ENCODE peak calls at places on chromosomes 11 and 22, in seven cellular contexts. U is H1, B is GM12892, W is K562, Q is HepG2, T is SK-N-SH, P is GM12878. N is an unnamed sample.

GRCh38 chr11:85771568-85771967 is 39.4 kb downstream of the SYTL2 start:
- DNase-seq in U (no peak), B (no peak), W (no peak), Q (no peak), T (no peak), P (no peak), N (no peak)

GRCh38 chr11:1774886-1775285 is 11.2 kb upstream of the CTSD start:
- DNase-seq in U (no peak), B (no peak), W (no peak), Q (no peak), T (no peak), P (no peak), N (no peak)

GRCh38 chr22:40224702-40225101 is 47.0 kb downstream of the TNRC6B start:
- DNase-seq in U (no peak), B (no peak), W (no peak), Q (no peak), T (no peak), P (no peak), N (no peak)

GRCh38 chr11:84721561-84721961 is 905.6 kb downstream of the DLG2 start:
- DNase-seq in U (no peak), B (no peak), W (no peak), Q (no peak), T (no peak), P (no peak), N (no peak)

GRCh38 chr22:50027639-50028537 is 15.3 kb upstream of the IL17REL start:
- DNase-seq in U (no peak), B (peak), W (no peak), Q (no peak), T (peak), P (no peak), N (no peak)

GRCh38 chr22:41845380-41846267 is 12.7 kb downstream of the SREBF2 start:
- DNase-seq in U (no peak), B (no peak), W (peak), Q (no peak), T (no peak), P (no peak), N (no peak)

GRCh38 chr11:113121746-113122145 is 160.5 kb downstream of the NCAM1 start:
- DNase-seq in U (no peak), B (no peak), W (no peak), Q (no peak), T (no peak), P (no peak), N (no peak)

GRCh38 chr11:130703489-130704190 is 212.6 kb downstream of the SNX19 start:
- DNase-seq in U (no peak), B (no peak), W (no peak), Q (no peak), T (no peak), P (no peak), N (no peak)

GRCh38 chr11:73273246-73273890 is 1.2 kb downstream of the P2RY6 start:
- DNase-seq in U (no peak), B (no peak), W (no peak), Q (no peak), T (peak), P (no peak), N (no peak)

GRCh38 chr11:111694851-111695250 is 71.3 kb downstream of the PPP2R1B start:
- DNase-seq in U (no peak), B (no peak), W (peak), Q (no peak), T (no peak), P (no peak), N (no peak)

GRCh38 chr22:40046126-40046525 is 51.4 kb downstream of the FAM83F start:
- DNase-seq in U (no peak), B (no peak), W (no peak), Q (no peak), T (no peak), P (no peak), N (no peak)

GRCh38 chr11:109869536-109869935 is 223.7 kb upstream of the ZC3H12C start:
- DNase-seq in U (no peak), B (no peak), W (no peak), Q (no peak), T (no peak), P (no peak), N (no peak)

GRCh38 chr11:77560605-77561004 is 29.1 kb upstream of the AQP11 start:
- DNase-seq in U (no peak), B (no peak), W (no peak), Q (peak), T (no peak), P (no peak), N (no peak)

GRCh38 chr22:40567106-40567505 is 69.4 kb downstream of the MRTFA start:
- DNase-seq in U (no peak), B (no peak), W (no peak), Q (no peak), T (no peak), P (no peak), N (no peak)

GRCh38 chr11:75244052-75244814 is 3.7 kb downstream of the TPBGL start:
- DNase-seq in U (no peak), B (no peak), W (no peak), Q (no peak), T (peak), P (no peak), N (no peak)

GRCh38 chr11:110429614-110430266 is at the start of gene FDX1:
- DNase-seq in U (peak), B (peak), W (peak), Q (peak), T (peak), P (peak), N (peak)

GRCh38 chr11:112961146-112961668 is at the start of gene NCAM1:
- DNase-seq in U (peak), B (no peak), W (peak), Q (peak), T (peak), P (no peak), N (peak)

GRCh38 chr11:68212421-68213134 is 518 bp downstream of the KMT5B start:
- DNase-seq in U (peak), B (peak), W (peak), Q (peak), T (peak), P (no peak), N (peak)

GRCh38 chr11:69352715-69353325 is 58.9 kb downstream of the MYEOV start:
- DNase-seq in U (peak), B (no peak), W (no peak), Q (no peak), T (no peak), P (no peak), N (no peak)

GRCh38 chr22:37745548-37746365 is 48.9 kb downstream of the TRIOBP start:
- DNase-seq in U (peak), B (peak), W (peak), Q (peak), T (peak), P (peak), N (peak)

GRCh38 chr11:93718057-93718563 is 23.2 kb downstream of the TAF1D start:
- DNase-seq in U (no peak), B (peak), W (peak), Q (no peak), T (no peak), P (peak), N (peak)

GRCh38 chr11:73652046-73652730 is 5.8 kb downstream of the PLEKHB1 start:
- DNase-seq in U (peak), B (no peak), W (no peak), Q (peak), T (no peak), P (no peak), N (no peak)

DNA sequence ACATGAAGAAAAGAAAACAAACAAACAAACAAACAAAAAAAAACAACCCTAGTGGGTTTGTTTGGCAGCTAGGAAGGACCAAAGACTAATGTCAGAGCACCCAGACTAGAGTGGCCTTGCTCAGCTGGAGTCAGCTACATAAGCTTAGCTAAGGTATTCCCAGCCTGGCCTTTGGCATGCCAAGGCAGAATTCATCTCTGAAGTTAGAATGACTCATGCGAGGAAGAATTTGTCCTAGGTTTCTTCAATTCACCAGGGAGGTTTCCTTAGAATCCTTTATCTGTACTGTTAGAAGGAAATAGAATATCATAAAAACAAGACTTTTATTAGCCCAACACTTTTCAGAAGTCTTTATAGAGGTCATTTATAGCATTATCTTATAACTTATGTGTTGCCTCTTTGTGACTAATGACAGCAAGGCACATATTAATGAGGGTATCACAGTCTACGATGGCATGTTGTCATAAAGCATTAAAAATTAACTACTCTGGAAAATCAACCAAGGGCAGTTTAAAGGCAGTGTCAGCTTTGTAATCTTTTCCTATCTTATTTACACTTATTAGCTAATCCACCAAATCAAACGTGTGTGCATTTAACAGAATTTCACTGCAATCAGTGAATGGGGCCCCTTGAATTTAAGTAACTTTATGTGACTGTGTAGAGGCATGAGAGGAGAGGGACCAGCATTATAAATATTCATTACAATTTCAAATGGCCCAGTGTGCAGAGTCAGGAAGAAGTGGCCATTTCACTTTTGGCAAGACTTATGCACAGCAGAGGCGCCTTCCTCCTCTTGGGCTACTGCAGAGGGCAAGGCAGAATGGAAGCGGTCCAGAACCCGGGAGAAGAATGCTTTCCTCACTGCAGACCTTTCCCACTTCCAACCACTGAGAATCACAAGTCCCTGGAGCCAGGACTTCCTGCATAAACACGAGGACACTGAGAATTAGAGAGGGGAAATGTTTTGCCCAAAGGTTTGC is 36.3 kb downstream of the SLC5A1 start:
- DNase-seq in U (no peak), B (no peak), W (no peak), Q (no peak), T (no peak), P (no peak), N (no peak)
- TF ChIP-seq TAF1 in U (no peak), B (no peak), W (no peak), Q (no peak), T (no peak), P (no peak), N (no peak)

DNA sequence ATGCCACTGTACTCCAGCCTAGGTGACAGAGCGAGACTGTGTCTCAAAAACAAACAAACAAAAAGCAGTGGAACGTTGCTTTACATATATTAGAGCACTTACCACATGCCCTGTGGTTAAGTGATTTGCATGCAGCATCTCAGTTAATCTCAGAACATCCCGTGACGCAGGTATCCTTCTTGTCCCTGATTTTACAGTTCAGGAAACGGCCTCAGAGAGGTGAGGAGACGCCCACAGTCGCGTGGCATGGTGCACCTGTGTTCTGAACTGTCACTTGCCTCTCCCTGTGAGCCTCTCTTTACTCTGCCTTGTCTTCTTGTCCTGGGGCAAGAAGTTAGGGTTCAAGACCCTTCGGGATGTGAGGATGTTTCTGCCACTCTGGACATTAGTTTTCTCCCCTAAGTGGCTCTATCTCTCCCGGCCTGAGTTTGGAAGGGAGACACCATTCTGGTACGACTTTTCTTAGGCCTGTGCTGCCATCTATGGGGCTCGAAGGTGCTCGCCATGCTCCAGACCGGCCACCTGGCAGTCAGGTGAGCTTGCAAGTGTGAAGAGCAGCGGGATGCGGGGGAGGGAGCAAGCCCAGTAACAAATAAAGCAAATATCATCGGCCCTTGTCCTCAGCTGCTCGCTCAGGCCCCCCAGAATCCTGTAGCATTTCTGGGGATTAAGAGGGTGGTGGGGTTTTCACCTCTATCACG is 25.6 kb downstream of the YWHAH start:
- DNase-seq in U (peak), B (peak), W (peak), Q (peak), T (peak), P (no peak), N (peak)
- TF ChIP-seq TAF1 in U (no peak), B (no peak), W (no peak), Q (no peak), T (no peak), P (no peak), N (no peak)

GRCh38 chr22:45159652-45160462 is 3.9 kb upstream of the NUP50 start:
- DNase-seq in U (no peak), B (no peak), W (no peak), Q (peak), T (no peak), P (no peak), N (no peak)

GRCh38 chr22:45163417-45164216 is at the start of gene NUP50:
- DNase-seq in U (peak), B (peak), W (peak), Q (peak), T (peak), P (peak), N (peak)

GRCh38 chr22:45164217-45165123 is 745 bp downstream of the NUP50 start:
- DNase-seq in U (peak), B (peak), W (peak), Q (no peak), T (peak), P (no peak), N (peak)

GRCh38 chr22:45162531-45162930 is 1.2 kb upstream of the NUP50 start:
- DNase-seq in U (no peak), B (no peak), W (no peak), Q (no peak), T (no peak), P (no peak), N (no peak)

DNA sequence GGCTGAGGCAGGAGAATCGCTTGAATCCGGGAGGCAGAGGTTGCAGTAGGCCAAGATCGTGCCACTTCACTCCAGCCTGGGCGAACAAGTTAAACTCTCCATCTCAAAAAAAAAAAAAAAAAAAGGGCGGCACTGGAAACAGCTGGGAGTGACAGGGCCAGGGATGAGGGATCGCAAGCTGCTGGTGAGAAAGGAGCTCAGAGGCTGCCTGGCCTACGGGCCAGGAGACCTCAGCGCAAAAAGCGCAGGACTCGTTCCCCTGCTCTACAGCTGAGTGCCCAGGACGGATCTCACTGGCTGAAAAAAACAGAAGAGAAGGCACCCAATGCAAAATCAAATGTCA is 680 bp upstream of the NUP50 start:
- DNase-seq in U (no peak), B (peak), W (peak), Q (no peak), T (peak), P (no peak), N (peak)
- TF ChIP-seq TAF1 in U (no peak), B (no peak), W (no peak), Q (no peak), T (no peak), P (no peak), N (no peak)

GRCh38 chr11:94802501-94802900 is 34.3 kb downstream of the AMOTL1 start:
- DNase-seq in U (no peak), B (no peak), W (no peak), Q (no peak), T (no peak), P (no peak), N (no peak)

GRCh38 chr11:94801866-94802460 is 33.8 kb downstream of the AMOTL1 start:
- DNase-seq in U (no peak), B (no peak), W (no peak), Q (no peak), T (no peak), P (no peak), N (no peak)

GRCh38 chr11:94803491-94803890 is 35.3 kb downstream of the AMOTL1 start:
- DNase-seq in U (no peak), B (no peak), W (no peak), Q (no peak), T (no peak), P (no peak), N (no peak)

GRCh38 chr11:94799726-94800125 is 31.6 kb downstream of the AMOTL1 start:
- DNase-seq in U (no peak), B (no peak), W (no peak), Q (no peak), T (no peak), P (no peak), N (no peak)

GRCh38 chr11:94800394-94800793 is 32.2 kb downstream of the AMOTL1 start:
- DNase-seq in U (no peak), B (no peak), W (no peak), Q (no peak), T (no peak), P (no peak), N (no peak)
- TF ChIP-seq TAF1 in U (no peak), B (no peak), W (no peak), Q (no peak), T (no peak), P (no peak), N (no peak)

DNA sequence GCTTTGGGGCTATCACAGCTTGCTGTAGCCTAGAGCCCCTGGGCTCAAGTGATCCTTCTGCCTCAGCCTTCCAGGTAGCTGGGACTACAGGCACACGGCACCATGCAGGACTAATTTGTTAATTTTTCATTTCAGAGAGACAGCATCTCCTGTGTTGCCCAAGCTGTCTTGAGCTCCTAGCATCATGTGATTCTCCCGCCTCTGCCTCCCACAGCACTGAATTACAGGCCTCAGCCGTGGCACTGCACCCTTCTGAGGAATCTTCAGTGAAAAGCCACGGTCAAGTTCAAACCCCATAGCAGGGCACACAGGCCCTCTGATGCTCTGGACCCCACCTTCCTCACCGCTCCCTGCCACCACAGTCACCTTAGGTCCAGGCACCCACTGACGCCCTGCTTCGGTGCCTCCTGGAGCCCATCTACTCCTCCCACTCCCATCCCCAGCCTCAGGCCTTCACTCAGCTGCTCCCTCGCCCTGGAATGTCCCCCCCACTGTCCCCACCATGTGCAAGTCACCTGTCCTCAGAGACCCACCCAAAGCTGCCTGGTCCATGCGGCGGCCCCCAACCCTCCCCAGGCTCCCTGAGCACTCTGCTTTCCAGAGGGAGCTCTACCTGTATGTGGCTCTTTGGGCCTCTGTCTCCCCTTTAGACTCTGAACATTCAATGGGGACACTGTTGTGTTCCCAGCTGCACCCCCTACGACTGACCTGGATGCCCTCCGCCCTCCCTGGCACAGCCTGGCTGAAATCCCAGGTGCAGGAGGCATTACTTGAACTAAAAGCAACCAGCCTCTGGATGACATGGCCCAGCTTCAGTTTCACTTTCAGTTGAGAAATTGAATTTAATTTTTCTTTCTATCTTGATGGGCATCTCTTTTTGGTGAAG is 1.6 kb downstream of the APOL2 start:
- DNase-seq in U (no peak), B (peak), W (no peak), Q (no peak), T (no peak), P (no peak), N (no peak)
- TF ChIP-seq TAF1 in U (no peak), B (no peak), W (no peak), Q (no peak), T (no peak), P (no peak), N (no peak)

GRCh38 chr11:60739114-60739513 is 14.6 kb downstream of the MS4A18 start:
- DNase-seq in U (peak), B (no peak), W (no peak), Q (no peak), T (no peak), P (no peak), N (no peak)

GRCh38 chr11:60734271-60734670 is 9.8 kb downstream of the MS4A18 start:
- DNase-seq in U (no peak), B (no peak), W (no peak), Q (no peak), T (no peak), P (no peak), N (no peak)
- TF ChIP-seq TAF1 in U (no peak), B (no peak), W (no peak), Q (no peak), T (no peak), P (no peak), N (no peak)

DNA sequence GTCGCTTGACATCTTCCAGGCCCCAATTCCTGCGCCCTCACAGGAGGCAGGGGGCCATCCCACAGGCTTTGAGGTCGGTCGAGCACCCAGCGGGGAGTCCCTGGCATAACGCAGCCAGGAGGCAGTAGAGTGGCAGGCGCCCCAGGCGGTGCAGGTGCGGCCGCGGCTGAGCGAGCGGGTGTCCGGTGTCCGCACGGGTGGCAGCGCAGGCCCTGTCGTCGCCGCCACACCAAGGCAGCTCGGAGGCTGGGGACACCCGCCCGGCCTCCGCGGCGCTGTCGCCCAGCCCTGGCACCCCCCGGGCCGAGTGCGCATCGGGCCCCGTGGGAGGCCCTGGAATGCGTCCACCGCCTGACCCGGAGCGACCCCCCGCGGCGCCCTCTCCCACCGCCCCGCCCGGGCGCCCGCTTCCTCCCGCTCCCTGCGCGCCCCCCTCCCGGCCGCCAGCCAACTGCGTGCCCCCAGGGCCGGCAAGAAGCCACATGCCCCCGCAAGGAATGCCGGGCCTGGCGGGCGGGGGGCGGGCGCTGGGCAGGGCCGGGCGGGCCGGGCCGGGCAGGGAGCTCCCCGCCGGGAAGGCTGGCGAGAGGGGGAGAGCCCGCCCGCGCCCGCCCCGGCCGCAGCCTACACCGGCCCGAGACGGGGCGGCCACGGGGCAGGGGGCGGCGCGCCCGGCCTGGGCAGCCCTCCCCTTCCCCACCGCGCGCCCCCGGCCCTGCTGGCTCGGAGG is 33.9 kb downstream of the PRDM11 start:
- DNase-seq in U (peak), B (no peak), W (no peak), Q (no peak), T (peak), P (no peak), N (no peak)
- TF ChIP-seq TAF1 in U (no peak), B (no peak), W (no peak), Q (no peak), T (no peak), P (no peak), N (no peak)